ENCODE peak calls at places on chromosomes 3 and 15, in seven cellular contexts. One of them, this sample, is unnamed.

GRCh38 chr3:120892921-120893320 is 15.1 kb upstream of the STXBP5L start:
- DNase-seq in AG04450: no peak
- DNase-seq in cardiac muscle cell: no peak
- DNase-seq in IMR-90: no peak
- DNase-seq in transverse colon: no peak
- DNase-seq in psoas muscle: no peak
- DNase-seq in RWPE2: no peak
- DNase-seq in this sample: no peak

GRCh38 chr15:57100136-57100539 is 181.7 kb downstream of the TCF12 start:
- DNase-seq in AG04450: no peak
- DNase-seq in cardiac muscle cell: no peak
- DNase-seq in IMR-90: no peak
- DNase-seq in transverse colon: no peak
- DNase-seq in psoas muscle: no peak
- DNase-seq in RWPE2: no peak
- DNase-seq in this sample: no peak

GRCh38 chr3:143821862-143822261 is 26.4 kb downstream of the SLC9A9 start:
- DNase-seq in AG04450: no peak
- DNase-seq in cardiac muscle cell: no peak
- DNase-seq in IMR-90: no peak
- DNase-seq in transverse colon: no peak
- DNase-seq in psoas muscle: no peak
- DNase-seq in RWPE2: no peak
- DNase-seq in this sample: no peak

GRCh38 chr3:50605901-50606326 is 5.7 kb downstream of the CISH start:
- DNase-seq in AG04450: no peak
- DNase-seq in cardiac muscle cell: no peak
- DNase-seq in IMR-90: no peak
- DNase-seq in transverse colon: no peak
- DNase-seq in psoas muscle: no peak
- DNase-seq in RWPE2: no peak
- DNase-seq in this sample: no peak

GRCh38 chr3:138591392-138591791 is 2.7 kb downstream of the CEP70 start:
- DNase-seq in AG04450: no peak
- DNase-seq in cardiac muscle cell: no peak
- DNase-seq in IMR-90: no peak
- DNase-seq in transverse colon: no peak
- DNase-seq in psoas muscle: no peak
- DNase-seq in RWPE2: no peak
- DNase-seq in this sample: no peak

GRCh38 chr3:197367081-197367780 is 68.8 kb upstream of the DLG1 start:
- DNase-seq in AG04450: peak
- DNase-seq in cardiac muscle cell: peak
- DNase-seq in IMR-90: peak
- DNase-seq in transverse colon: no peak
- DNase-seq in psoas muscle: no peak
- DNase-seq in RWPE2: peak
- DNase-seq in this sample: peak

GRCh38 chr3:138833908-138834358 is 795 bp downstream of the PIK3CB start:
- DNase-seq in AG04450: no peak
- DNase-seq in cardiac muscle cell: peak
- DNase-seq in IMR-90: peak
- DNase-seq in transverse colon: no peak
- DNase-seq in psoas muscle: peak
- DNase-seq in RWPE2: no peak
- DNase-seq in this sample: peak

GRCh38 chr3:197522881-197523342 is 32.9 kb downstream of the BDH1 start:
- DNase-seq in AG04450: no peak
- DNase-seq in cardiac muscle cell: peak
- DNase-seq in IMR-90: peak
- DNase-seq in transverse colon: no peak
- DNase-seq in psoas muscle: no peak
- DNase-seq in RWPE2: no peak
- DNase-seq in this sample: no peak

GRCh38 chr3:174477491-174477890 is 381.6 kb upstream of the NAALADL2 start:
- DNase-seq in AG04450: no peak
- DNase-seq in cardiac muscle cell: no peak
- DNase-seq in IMR-90: no peak
- DNase-seq in transverse colon: no peak
- DNase-seq in psoas muscle: no peak
- DNase-seq in RWPE2: no peak
- DNase-seq in this sample: no peak

GRCh38 chr3:122620399-122620798 is 42.9 kb downstream of the PARP15 start:
- DNase-seq in AG04450: no peak
- DNase-seq in cardiac muscle cell: no peak
- DNase-seq in IMR-90: no peak
- DNase-seq in transverse colon: no peak
- DNase-seq in psoas muscle: no peak
- DNase-seq in RWPE2: no peak
- DNase-seq in this sample: no peak

GRCh38 chr3:177595789-177596188 is 398.5 kb upstream of the TBL1XR1 start:
- DNase-seq in AG04450: no peak
- DNase-seq in cardiac muscle cell: no peak
- DNase-seq in IMR-90: peak
- DNase-seq in transverse colon: no peak
- DNase-seq in psoas muscle: no peak
- DNase-seq in RWPE2: no peak
- DNase-seq in this sample: no peak

GRCh38 chr3:46931631-46932441 is 44.7 kb downstream of the CCDC12 start:
- DNase-seq in AG04450: no peak
- DNase-seq in cardiac muscle cell: no peak
- DNase-seq in IMR-90: peak
- DNase-seq in transverse colon: peak
- DNase-seq in psoas muscle: peak
- DNase-seq in RWPE2: no peak
- DNase-seq in this sample: peak

GRCh38 chr3:193165431-193166120 is 75.4 kb upstream of the PLAAT1 start:
- DNase-seq in AG04450: no peak
- DNase-seq in cardiac muscle cell: no peak
- DNase-seq in IMR-90: no peak
- DNase-seq in transverse colon: no peak
- DNase-seq in psoas muscle: no peak
- DNase-seq in RWPE2: no peak
- DNase-seq in this sample: no peak

GRCh38 chr3:137582484-137582883 is 181.6 kb upstream of the SOX14 start:
- DNase-seq in AG04450: no peak
- DNase-seq in cardiac muscle cell: no peak
- DNase-seq in IMR-90: no peak
- DNase-seq in transverse colon: no peak
- DNase-seq in psoas muscle: no peak
- DNase-seq in RWPE2: no peak
- DNase-seq in this sample: no peak

GRCh38 chr3:169657351-169658124 is 6.0 kb downstream of the MECOM start:
- DNase-seq in AG04450: no peak
- DNase-seq in cardiac muscle cell: peak
- DNase-seq in IMR-90: no peak
- DNase-seq in transverse colon: no peak
- DNase-seq in psoas muscle: no peak
- DNase-seq in RWPE2: no peak
- DNase-seq in this sample: no peak

GRCh38 chr3:149273096-149273751 is 51.6 kb upstream of the CP start:
- DNase-seq in AG04450: peak
- DNase-seq in cardiac muscle cell: peak
- DNase-seq in IMR-90: peak
- DNase-seq in transverse colon: peak
- DNase-seq in psoas muscle: no peak
- DNase-seq in RWPE2: no peak
- DNase-seq in this sample: peak

GRCh38 chr3:58630081-58630709 is 36.4 kb downstream of the FAM3D start:
- DNase-seq in AG04450: no peak
- DNase-seq in cardiac muscle cell: peak
- DNase-seq in IMR-90: peak
- DNase-seq in transverse colon: peak
- DNase-seq in psoas muscle: no peak
- DNase-seq in RWPE2: no peak
- DNase-seq in this sample: peak

GRCh38 chr3:193982258-193982659 is 153.7 kb upstream of the HES1 start:
- DNase-seq in AG04450: no peak
- DNase-seq in cardiac muscle cell: peak
- DNase-seq in IMR-90: no peak
- DNase-seq in transverse colon: peak
- DNase-seq in psoas muscle: peak
- DNase-seq in RWPE2: peak
- DNase-seq in this sample: no peak

GRCh38 chr3:152650177-152650576 is 184.8 kb upstream of the P2RY1 start:
- DNase-seq in AG04450: no peak
- DNase-seq in cardiac muscle cell: peak
- DNase-seq in IMR-90: no peak
- DNase-seq in transverse colon: no peak
- DNase-seq in psoas muscle: no peak
- DNase-seq in RWPE2: no peak
- DNase-seq in this sample: no peak

GRCh38 chr3:27094721-27095120 is 274.5 kb downstream of the NEK10 start:
- DNase-seq in AG04450: no peak
- DNase-seq in cardiac muscle cell: no peak
- DNase-seq in IMR-90: no peak
- DNase-seq in transverse colon: no peak
- DNase-seq in psoas muscle: no peak
- DNase-seq in RWPE2: no peak
- DNase-seq in this sample: no peak

GRCh38 chr15:92166751-92167412 is 226.8 kb upstream of the ST8SIA2 start:
- DNase-seq in AG04450: no peak
- DNase-seq in cardiac muscle cell: no peak
- DNase-seq in IMR-90: no peak
- DNase-seq in transverse colon: no peak
- DNase-seq in psoas muscle: no peak
- DNase-seq in RWPE2: no peak
- DNase-seq in this sample: no peak
- H3K27ac ChIP-seq in AG04450: no peak
- H3K27ac ChIP-seq in cardiac muscle cell: peak
- H3K27ac ChIP-seq in IMR-90: no peak
- H3K27ac ChIP-seq in transverse colon: peak
- H3K27ac ChIP-seq in psoas muscle: no peak
- H3K27ac ChIP-seq in RWPE2: no peak
- H3K27ac ChIP-seq in this sample: no peak

DNA sequence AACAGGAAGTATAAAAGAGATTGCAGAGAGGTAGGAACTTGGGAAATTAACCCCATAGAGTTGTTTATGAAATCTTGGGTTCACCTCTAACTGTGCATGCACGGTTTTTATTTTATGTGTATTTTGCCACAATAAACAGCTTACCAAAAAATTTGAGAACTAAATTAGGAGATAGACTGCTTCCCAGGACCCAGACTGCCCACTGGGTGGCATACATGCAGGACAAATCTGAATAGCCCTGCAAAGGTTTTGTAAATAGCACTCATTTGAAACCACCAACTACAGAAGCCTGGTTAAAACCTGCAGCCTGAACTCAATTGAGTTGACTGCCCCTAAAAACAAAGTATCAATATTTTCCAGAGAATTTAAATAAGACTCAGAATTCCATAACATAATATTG is 96.4 kb upstream of the SLCO2A1 start:
- DNase-seq in AG04450: no peak
- DNase-seq in cardiac muscle cell: peak
- DNase-seq in IMR-90: no peak
- DNase-seq in transverse colon: no peak
- DNase-seq in psoas muscle: no peak
- DNase-seq in RWPE2: no peak
- DNase-seq in this sample: no peak
- TF ChIP-seq CTCF in AG04450: peak
- TF ChIP-seq CTCF in cardiac muscle cell: peak
- TF ChIP-seq CTCF in IMR-90: no peak
- TF ChIP-seq CTCF in transverse colon: peak
- TF ChIP-seq CTCF in psoas muscle: no peak
- TF ChIP-seq CTCF in RWPE2: peak
- TF ChIP-seq CTCF in this sample: peak

DNA sequence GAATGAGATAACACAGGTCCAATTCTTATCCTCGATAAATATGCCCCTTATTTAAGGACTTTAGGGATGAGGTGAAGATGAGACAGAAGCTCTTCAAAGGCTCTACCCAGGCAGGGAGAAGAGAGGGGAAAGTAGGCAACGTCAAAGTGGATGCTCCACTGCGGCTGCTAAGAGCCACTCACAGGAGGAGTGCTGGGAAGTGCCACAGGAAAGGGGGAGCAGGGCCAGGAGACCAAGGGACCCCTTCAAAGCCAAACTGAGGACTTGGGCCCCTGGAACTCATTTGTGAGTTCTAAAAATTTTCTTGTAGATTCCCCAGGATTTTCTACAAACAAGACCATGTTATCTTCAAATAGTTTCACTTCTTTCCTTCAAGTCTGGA is 47.3 kb upstream of the ATG7 start:
- DNase-seq in AG04450: no peak
- DNase-seq in cardiac muscle cell: no peak
- DNase-seq in IMR-90: no peak
- DNase-seq in transverse colon: no peak
- DNase-seq in psoas muscle: no peak
- DNase-seq in RWPE2: no peak
- DNase-seq in this sample: no peak
- H3K4me3 ChIP-seq in AG04450: no peak
- H3K4me3 ChIP-seq in cardiac muscle cell: no peak
- H3K4me3 ChIP-seq in IMR-90: no peak
- H3K4me3 ChIP-seq in transverse colon: peak
- H3K4me3 ChIP-seq in psoas muscle: no peak
- H3K4me3 ChIP-seq in RWPE2: peak
- H3K4me3 ChIP-seq in this sample: peak

DNA sequence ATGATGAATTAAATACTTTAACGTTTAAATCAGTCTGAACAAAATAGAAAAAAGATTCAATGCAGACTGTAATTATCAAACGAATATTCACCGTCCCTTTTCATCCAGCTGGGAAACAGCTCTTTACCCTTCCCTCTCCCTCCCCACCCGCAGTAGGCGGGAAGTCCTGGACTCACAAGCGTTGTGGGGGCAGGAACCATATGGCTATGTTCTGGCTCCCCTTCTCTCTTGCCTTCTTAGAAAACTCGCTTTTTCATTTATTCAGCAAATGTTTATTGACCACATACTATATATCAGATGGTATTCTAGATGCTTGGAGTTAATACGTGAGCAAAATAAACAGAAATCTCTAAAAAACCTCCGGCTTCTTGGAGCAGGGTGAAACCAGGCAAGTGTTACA is 715 bp upstream of the SCAPER start:
- DNase-seq in AG04450: no peak
- DNase-seq in cardiac muscle cell: peak
- DNase-seq in IMR-90: no peak
- DNase-seq in transverse colon: no peak
- DNase-seq in psoas muscle: no peak
- DNase-seq in RWPE2: no peak
- DNase-seq in this sample: no peak
- H3K27ac ChIP-seq in AG04450: no peak
- H3K27ac ChIP-seq in cardiac muscle cell: peak
- H3K27ac ChIP-seq in IMR-90: no peak
- H3K27ac ChIP-seq in transverse colon: peak
- H3K27ac ChIP-seq in psoas muscle: peak
- H3K27ac ChIP-seq in RWPE2: no peak
- H3K27ac ChIP-seq in this sample: no peak

This sample was measured in brain microvascular endothelial cell.